ENCODE peak calls at places on chromosomes 13 and 19, in nine cellular contexts. One of them, this sample, is unnamed.

GRCh38 chr13:75489502-75490263 is 7.7 kb upstream of the TBC1D4 start:
- DNase-seq in amniotic stem cell: no peak
- DNase-seq in activated naive CD4-positive, alpha-beta T cell: no peak
- DNase-seq in stimulated activated naive B cell treated with anti-CD40 and anti-IgM and Interleukin-4, amounts not matched to agents 10 μg/mL and 1 μg/mL and 100 μg/mL, for 72 hours: no peak
- DNase-seq in AG08395: peak
- DNase-seq in LHCN-M2: peak
- DNase-seq in KBM-7: peak
- DNase-seq in nephron progenitor cell: no peak
- DNase-seq in Ammon's horn: no peak
- DNase-seq in this sample: no peak

GRCh38 chr19:43642531-43642930 is 2.9 kb upstream of the CADM4 start:
- DNase-seq in amniotic stem cell: no peak
- DNase-seq in activated naive CD4-positive, alpha-beta T cell: no peak
- DNase-seq in stimulated activated naive B cell treated with anti-CD40 and anti-IgM and Interleukin-4, amounts not matched to agents 10 μg/mL and 1 μg/mL and 100 μg/mL, for 72 hours: no peak
- DNase-seq in AG08395: no peak
- DNase-seq in LHCN-M2: no peak
- DNase-seq in KBM-7: no peak
- DNase-seq in nephron progenitor cell: no peak
- DNase-seq in Ammon's horn: no peak
- DNase-seq in this sample: no peak

GRCh38 chr13:45178349-45179142 is 22.3 kb downstream of the KCTD4 start:
- DNase-seq in amniotic stem cell: peak
- DNase-seq in activated naive CD4-positive, alpha-beta T cell: no peak
- DNase-seq in stimulated activated naive B cell treated with anti-CD40 and anti-IgM and Interleukin-4, amounts not matched to agents 10 μg/mL and 1 μg/mL and 100 μg/mL, for 72 hours: no peak
- DNase-seq in AG08395: peak
- DNase-seq in LHCN-M2: peak
- DNase-seq in KBM-7: no peak
- DNase-seq in nephron progenitor cell: no peak
- DNase-seq in Ammon's horn: no peak
- DNase-seq in this sample: no peak

GRCh38 chr13:59658736-59659330 is 504.9 kb downstream of the DIAPH3 start:
- DNase-seq in amniotic stem cell: no peak
- DNase-seq in activated naive CD4-positive, alpha-beta T cell: no peak
- DNase-seq in stimulated activated naive B cell treated with anti-CD40 and anti-IgM and Interleukin-4, amounts not matched to agents 10 μg/mL and 1 μg/mL and 100 μg/mL, for 72 hours: no peak
- DNase-seq in AG08395: no peak
- DNase-seq in LHCN-M2: peak
- DNase-seq in KBM-7: no peak
- DNase-seq in nephron progenitor cell: no peak
- DNase-seq in Ammon's horn: no peak
- DNase-seq in this sample: no peak

GRCh38 chr19:43504426-43505185 is at the start of gene PHLDB3:
- DNase-seq in amniotic stem cell: no peak
- DNase-seq in activated naive CD4-positive, alpha-beta T cell: peak
- DNase-seq in stimulated activated naive B cell treated with anti-CD40 and anti-IgM and Interleukin-4, amounts not matched to agents 10 μg/mL and 1 μg/mL and 100 μg/mL, for 72 hours: peak
- DNase-seq in AG08395: no peak
- DNase-seq in LHCN-M2: peak
- DNase-seq in KBM-7: no peak
- DNase-seq in nephron progenitor cell: peak
- DNase-seq in Ammon's horn: peak
- DNase-seq in this sample: no peak

GRCh38 chr13:77507931-77508776 is 27.4 kb upstream of the SCEL start:
- DNase-seq in amniotic stem cell: no peak
- DNase-seq in activated naive CD4-positive, alpha-beta T cell: no peak
- DNase-seq in stimulated activated naive B cell treated with anti-CD40 and anti-IgM and Interleukin-4, amounts not matched to agents 10 μg/mL and 1 μg/mL and 100 μg/mL, for 72 hours: no peak
- DNase-seq in AG08395: peak
- DNase-seq in LHCN-M2: peak
- DNase-seq in KBM-7: peak
- DNase-seq in nephron progenitor cell: no peak
- DNase-seq in Ammon's horn: no peak
- DNase-seq in this sample: no peak

GRCh38 chr13:79936368-79937136 is 404.4 kb downstream of the SPRY2 start:
- DNase-seq in amniotic stem cell: peak
- DNase-seq in activated naive CD4-positive, alpha-beta T cell: no peak
- DNase-seq in stimulated activated naive B cell treated with anti-CD40 and anti-IgM and Interleukin-4, amounts not matched to agents 10 μg/mL and 1 μg/mL and 100 μg/mL, for 72 hours: no peak
- DNase-seq in AG08395: peak
- DNase-seq in LHCN-M2: peak
- DNase-seq in KBM-7: no peak
- DNase-seq in nephron progenitor cell: no peak
- DNase-seq in Ammon's horn: peak
- DNase-seq in this sample: no peak

GRCh38 chr13:42279986-42280385 is 8.0 kb downstream of the AKAP11 start:
- DNase-seq in amniotic stem cell: no peak
- DNase-seq in activated naive CD4-positive, alpha-beta T cell: no peak
- DNase-seq in stimulated activated naive B cell treated with anti-CD40 and anti-IgM and Interleukin-4, amounts not matched to agents 10 μg/mL and 1 μg/mL and 100 μg/mL, for 72 hours: no peak
- DNase-seq in AG08395: no peak
- DNase-seq in LHCN-M2: no peak
- DNase-seq in KBM-7: no peak
- DNase-seq in nephron progenitor cell: no peak
- DNase-seq in Ammon's horn: no peak
- DNase-seq in this sample: no peak

GRCh38 chr13:26112843-26113242 is 61.0 kb upstream of the SHISA2 start:
- DNase-seq in amniotic stem cell: no peak
- DNase-seq in activated naive CD4-positive, alpha-beta T cell: no peak
- DNase-seq in stimulated activated naive B cell treated with anti-CD40 and anti-IgM and Interleukin-4, amounts not matched to agents 10 μg/mL and 1 μg/mL and 100 μg/mL, for 72 hours: no peak
- DNase-seq in AG08395: no peak
- DNase-seq in LHCN-M2: peak
- DNase-seq in KBM-7: no peak
- DNase-seq in nephron progenitor cell: no peak
- DNase-seq in Ammon's horn: no peak
- DNase-seq in this sample: no peak

GRCh38 chr19:33413426-33413725 is 39.9 kb downstream of the CEBPG start:
- DNase-seq in amniotic stem cell: no peak
- DNase-seq in activated naive CD4-positive, alpha-beta T cell: no peak
- DNase-seq in stimulated activated naive B cell treated with anti-CD40 and anti-IgM and Interleukin-4, amounts not matched to agents 10 μg/mL and 1 μg/mL and 100 μg/mL, for 72 hours: no peak
- DNase-seq in AG08395: no peak
- DNase-seq in LHCN-M2: no peak
- DNase-seq in KBM-7: no peak
- DNase-seq in nephron progenitor cell: no peak
- DNase-seq in Ammon's horn: no peak
- DNase-seq in this sample: no peak

GRCh38 chr19:41641879-41642485 is 15.1 kb upstream of the CEACAM4 start:
- DNase-seq in amniotic stem cell: peak
- DNase-seq in activated naive CD4-positive, alpha-beta T cell: peak
- DNase-seq in stimulated activated naive B cell treated with anti-CD40 and anti-IgM and Interleukin-4, amounts not matched to agents 10 μg/mL and 1 μg/mL and 100 μg/mL, for 72 hours: peak
- DNase-seq in AG08395: peak
- DNase-seq in LHCN-M2: peak
- DNase-seq in KBM-7: peak
- DNase-seq in nephron progenitor cell: peak
- DNase-seq in Ammon's horn: peak
- DNase-seq in this sample: no peak

GRCh38 chr19:47377801-47378200 is 28.7 kb downstream of the DHX34 start:
- DNase-seq in amniotic stem cell: no peak
- DNase-seq in activated naive CD4-positive, alpha-beta T cell: no peak
- DNase-seq in stimulated activated naive B cell treated with anti-CD40 and anti-IgM and Interleukin-4, amounts not matched to agents 10 μg/mL and 1 μg/mL and 100 μg/mL, for 72 hours: no peak
- DNase-seq in AG08395: no peak
- DNase-seq in LHCN-M2: no peak
- DNase-seq in KBM-7: no peak
- DNase-seq in nephron progenitor cell: no peak
- DNase-seq in Ammon's horn: no peak
- DNase-seq in this sample: no peak

GRCh38 chr13:23980160-23980551 is 82.9 kb upstream of the C1QTNF9B start:
- DNase-seq in amniotic stem cell: peak
- DNase-seq in activated naive CD4-positive, alpha-beta T cell: peak
- DNase-seq in stimulated activated naive B cell treated with anti-CD40 and anti-IgM and Interleukin-4, amounts not matched to agents 10 μg/mL and 1 μg/mL and 100 μg/mL, for 72 hours: peak
- DNase-seq in AG08395: peak
- DNase-seq in LHCN-M2: peak
- DNase-seq in KBM-7: peak
- DNase-seq in nephron progenitor cell: peak
- DNase-seq in Ammon's horn: peak
- DNase-seq in this sample: peak

GRCh38 chr13:69959041-69959440 is 148.6 kb upstream of the ATXN8OS start:
- DNase-seq in amniotic stem cell: no peak
- DNase-seq in activated naive CD4-positive, alpha-beta T cell: no peak
- DNase-seq in stimulated activated naive B cell treated with anti-CD40 and anti-IgM and Interleukin-4, amounts not matched to agents 10 μg/mL and 1 μg/mL and 100 μg/mL, for 72 hours: no peak
- DNase-seq in AG08395: no peak
- DNase-seq in LHCN-M2: no peak
- DNase-seq in KBM-7: no peak
- DNase-seq in nephron progenitor cell: no peak
- DNase-seq in Ammon's horn: no peak
- DNase-seq in this sample: no peak

GRCh38 chr13:62357887-62358645 is 942.4 kb upstream of the PCDH20 start:
- DNase-seq in amniotic stem cell: peak
- DNase-seq in activated naive CD4-positive, alpha-beta T cell: no peak
- DNase-seq in stimulated activated naive B cell treated with anti-CD40 and anti-IgM and Interleukin-4, amounts not matched to agents 10 μg/mL and 1 μg/mL and 100 μg/mL, for 72 hours: no peak
- DNase-seq in AG08395: peak
- DNase-seq in LHCN-M2: no peak
- DNase-seq in KBM-7: peak
- DNase-seq in nephron progenitor cell: peak
- DNase-seq in Ammon's horn: peak
- DNase-seq in this sample: no peak

GRCh38 chr19:18523841-18524240 is 2.0 kb upstream of the ELL start:
- DNase-seq in amniotic stem cell: no peak
- DNase-seq in activated naive CD4-positive, alpha-beta T cell: no peak
- DNase-seq in stimulated activated naive B cell treated with anti-CD40 and anti-IgM and Interleukin-4, amounts not matched to agents 10 μg/mL and 1 μg/mL and 100 μg/mL, for 72 hours: no peak
- DNase-seq in AG08395: no peak
- DNase-seq in LHCN-M2: no peak
- DNase-seq in KBM-7: no peak
- DNase-seq in nephron progenitor cell: no peak
- DNase-seq in Ammon's horn: no peak
- DNase-seq in this sample: no peak

GRCh38 chr13:28181413-28181812 is 43.1 kb downstream of the PAN3 start:
- DNase-seq in amniotic stem cell: peak
- DNase-seq in activated naive CD4-positive, alpha-beta T cell: no peak
- DNase-seq in stimulated activated naive B cell treated with anti-CD40 and anti-IgM and Interleukin-4, amounts not matched to agents 10 μg/mL and 1 μg/mL and 100 μg/mL, for 72 hours: no peak
- DNase-seq in AG08395: peak
- DNase-seq in LHCN-M2: peak
- DNase-seq in KBM-7: no peak
- DNase-seq in nephron progenitor cell: no peak
- DNase-seq in Ammon's horn: no peak
- DNase-seq in this sample: no peak

GRCh38 chr13:98480915-98481510 is 95.9 kb downstream of the STK24 start:
- DNase-seq in amniotic stem cell: no peak
- DNase-seq in activated naive CD4-positive, alpha-beta T cell: no peak
- DNase-seq in stimulated activated naive B cell treated with anti-CD40 and anti-IgM and Interleukin-4, amounts not matched to agents 10 μg/mL and 1 μg/mL and 100 μg/mL, for 72 hours: no peak
- DNase-seq in AG08395: no peak
- DNase-seq in LHCN-M2: peak
- DNase-seq in KBM-7: no peak
- DNase-seq in nephron progenitor cell: no peak
- DNase-seq in Ammon's horn: no peak
- DNase-seq in this sample: peak

GRCh38 chr13:76632388-76633044 is 253.7 kb downstream of the KCTD12 start:
- DNase-seq in amniotic stem cell: no peak
- DNase-seq in activated naive CD4-positive, alpha-beta T cell: no peak
- DNase-seq in stimulated activated naive B cell treated with anti-CD40 and anti-IgM and Interleukin-4, amounts not matched to agents 10 μg/mL and 1 μg/mL and 100 μg/mL, for 72 hours: no peak
- DNase-seq in AG08395: no peak
- DNase-seq in LHCN-M2: peak
- DNase-seq in KBM-7: no peak
- DNase-seq in nephron progenitor cell: peak
- DNase-seq in Ammon's horn: no peak
- DNase-seq in this sample: no peak

GRCh38 chr19:51440846-51441409 is 17.3 kb downstream of the SIGLEC8 start:
- DNase-seq in amniotic stem cell: no peak
- DNase-seq in activated naive CD4-positive, alpha-beta T cell: no peak
- DNase-seq in stimulated activated naive B cell treated with anti-CD40 and anti-IgM and Interleukin-4, amounts not matched to agents 10 μg/mL and 1 μg/mL and 100 μg/mL, for 72 hours: peak
- DNase-seq in AG08395: no peak
- DNase-seq in LHCN-M2: no peak
- DNase-seq in KBM-7: no peak
- DNase-seq in nephron progenitor cell: no peak
- DNase-seq in Ammon's horn: no peak
- DNase-seq in this sample: no peak

GRCh38 chr19:8255426-8256125 is 46.4 kb downstream of the CERS4 start:
- DNase-seq in amniotic stem cell: no peak
- DNase-seq in activated naive CD4-positive, alpha-beta T cell: no peak
- DNase-seq in stimulated activated naive B cell treated with anti-CD40 and anti-IgM and Interleukin-4, amounts not matched to agents 10 μg/mL and 1 μg/mL and 100 μg/mL, for 72 hours: no peak
- DNase-seq in AG08395: peak
- DNase-seq in LHCN-M2: no peak
- DNase-seq in KBM-7: no peak
- DNase-seq in nephron progenitor cell: no peak
- DNase-seq in Ammon's horn: no peak
- DNase-seq in this sample: no peak

GRCh38 chr13:80386001-80386400 is 45.1 kb upstream of the SPRY2 start:
- DNase-seq in amniotic stem cell: no peak
- DNase-seq in activated naive CD4-positive, alpha-beta T cell: no peak
- DNase-seq in stimulated activated naive B cell treated with anti-CD40 and anti-IgM and Interleukin-4, amounts not matched to agents 10 μg/mL and 1 μg/mL and 100 μg/mL, for 72 hours: no peak
- DNase-seq in AG08395: no peak
- DNase-seq in LHCN-M2: no peak
- DNase-seq in KBM-7: no peak
- DNase-seq in nephron progenitor cell: no peak
- DNase-seq in Ammon's horn: no peak
- DNase-seq in this sample: no peak

GRCh38 chr19:14015454-14016035 is 9.4 kb upstream of the RFX1 start:
- DNase-seq in amniotic stem cell: no peak
- DNase-seq in activated naive CD4-positive, alpha-beta T cell: no peak
- DNase-seq in stimulated activated naive B cell treated with anti-CD40 and anti-IgM and Interleukin-4, amounts not matched to agents 10 μg/mL and 1 μg/mL and 100 μg/mL, for 72 hours: no peak
- DNase-seq in AG08395: no peak
- DNase-seq in LHCN-M2: no peak
- DNase-seq in KBM-7: no peak
- DNase-seq in nephron progenitor cell: no peak
- DNase-seq in Ammon's horn: no peak
- DNase-seq in this sample: no peak

GRCh38 chr13:112877976-112878955 is 90.7 kb upstream of the MCF2L start:
- DNase-seq in amniotic stem cell: no peak
- DNase-seq in activated naive CD4-positive, alpha-beta T cell: no peak
- DNase-seq in stimulated activated naive B cell treated with anti-CD40 and anti-IgM and Interleukin-4, amounts not matched to agents 10 μg/mL and 1 μg/mL and 100 μg/mL, for 72 hours: no peak
- DNase-seq in AG08395: no peak
- DNase-seq in LHCN-M2: no peak
- DNase-seq in KBM-7: no peak
- DNase-seq in nephron progenitor cell: no peak
- DNase-seq in Ammon's horn: no peak
- DNase-seq in this sample: peak

GRCh38 chr19:49801966-49802661 is 11.0 kb downstream of the FUZ start:
- DNase-seq in amniotic stem cell: peak
- DNase-seq in activated naive CD4-positive, alpha-beta T cell: no peak
- DNase-seq in stimulated activated naive B cell treated with anti-CD40 and anti-IgM and Interleukin-4, amounts not matched to agents 10 μg/mL and 1 μg/mL and 100 μg/mL, for 72 hours: no peak
- DNase-seq in AG08395: peak
- DNase-seq in LHCN-M2: no peak
- DNase-seq in KBM-7: no peak
- DNase-seq in nephron progenitor cell: peak
- DNase-seq in Ammon's horn: peak
- DNase-seq in this sample: peak

GRCh38 chr13:26386026-26386425 is 132.1 kb downstream of the CDK8 start:
- DNase-seq in amniotic stem cell: no peak
- DNase-seq in activated naive CD4-positive, alpha-beta T cell: no peak
- DNase-seq in stimulated activated naive B cell treated with anti-CD40 and anti-IgM and Interleukin-4, amounts not matched to agents 10 μg/mL and 1 μg/mL and 100 μg/mL, for 72 hours: no peak
- DNase-seq in AG08395: no peak
- DNase-seq in LHCN-M2: no peak
- DNase-seq in KBM-7: no peak
- DNase-seq in nephron progenitor cell: no peak
- DNase-seq in Ammon's horn: no peak
- DNase-seq in this sample: no peak

GRCh38 chr13:32135655-32136054 is 104.1 kb downstream of the FRY start:
- DNase-seq in amniotic stem cell: no peak
- DNase-seq in activated naive CD4-positive, alpha-beta T cell: no peak
- DNase-seq in stimulated activated naive B cell treated with anti-CD40 and anti-IgM and Interleukin-4, amounts not matched to agents 10 μg/mL and 1 μg/mL and 100 μg/mL, for 72 hours: no peak
- DNase-seq in AG08395: peak
- DNase-seq in LHCN-M2: peak
- DNase-seq in KBM-7: no peak
- DNase-seq in nephron progenitor cell: no peak
- DNase-seq in Ammon's horn: no peak
- DNase-seq in this sample: no peak

GRCh38 chr19:45716314-45717130 is 14.2 kb downstream of the FBXO46 start:
- DNase-seq in amniotic stem cell: no peak
- DNase-seq in activated naive CD4-positive, alpha-beta T cell: no peak
- DNase-seq in stimulated activated naive B cell treated with anti-CD40 and anti-IgM and Interleukin-4, amounts not matched to agents 10 μg/mL and 1 μg/mL and 100 μg/mL, for 72 hours: no peak
- DNase-seq in AG08395: peak
- DNase-seq in LHCN-M2: no peak
- DNase-seq in KBM-7: peak
- DNase-seq in nephron progenitor cell: no peak
- DNase-seq in Ammon's horn: peak
- DNase-seq in this sample: no peak

GRCh38 chr13:109465151-109465550 is 321.2 kb downstream of the IRS2 start:
- DNase-seq in amniotic stem cell: no peak
- DNase-seq in activated naive CD4-positive, alpha-beta T cell: no peak
- DNase-seq in stimulated activated naive B cell treated with anti-CD40 and anti-IgM and Interleukin-4, amounts not matched to agents 10 μg/mL and 1 μg/mL and 100 μg/mL, for 72 hours: no peak
- DNase-seq in AG08395: no peak
- DNase-seq in LHCN-M2: peak
- DNase-seq in KBM-7: no peak
- DNase-seq in nephron progenitor cell: no peak
- DNase-seq in Ammon's horn: no peak
- DNase-seq in this sample: no peak

GRCh38 chr19:40174087-40174486 is 17.1 kb upstream of the MAP3K10 start:
- DNase-seq in amniotic stem cell: no peak
- DNase-seq in activated naive CD4-positive, alpha-beta T cell: no peak
- DNase-seq in stimulated activated naive B cell treated with anti-CD40 and anti-IgM and Interleukin-4, amounts not matched to agents 10 μg/mL and 1 μg/mL and 100 μg/mL, for 72 hours: no peak
- DNase-seq in AG08395: no peak
- DNase-seq in LHCN-M2: no peak
- DNase-seq in KBM-7: no peak
- DNase-seq in nephron progenitor cell: no peak
- DNase-seq in Ammon's horn: no peak
- DNase-seq in this sample: no peak